ENCODE peak calls at places on chromosomes 6 and 20, in six cellular contexts. L, T, I, A, P and B are unnamed samples.

GRCh38 chr6:37643851-37644672 is 53.6 kb downstream of the MDGA1 start:
- DNase-seq in L (no peak), T (no peak), I (no peak), A (peak), P (no peak), B (peak)

GRCh38 chr6:4889701-4890100 is 113.5 kb downstream of the CDYL start:
- DNase-seq in L (no peak), T (no peak), I (no peak), A (no peak), P (no peak), B (no peak)

GRCh38 chr6:67664942-67665341 is 970.1 kb upstream of the ADGRB3 start:
- DNase-seq in L (no peak), T (no peak), I (no peak), A (no peak), P (no peak), B (no peak)

GRCh38 chr20:50450961-50451752 is 59.0 kb upstream of the PTPN1 start:
- DNase-seq in L (peak), T (no peak), I (no peak), A (peak), P (peak), B (no peak)

GRCh38 chr20:36465109-36466080 is 75.9 kb upstream of the MYL9 start:
- DNase-seq in L (peak), T (no peak), I (peak), A (peak), P (peak), B (peak)

GRCh38 chr20:1331801-1332453 is 3.0 kb upstream of the SDCBP2 start:
- DNase-seq in L (no peak), T (no peak), I (no peak), A (no peak), P (no peak), B (no peak)

GRCh38 chr6:30763618-30764489 is 19.5 kb upstream of the IER3 start:
- DNase-seq in L (no peak), T (no peak), I (no peak), A (peak), P (no peak), B (peak)

GRCh38 chr20:47879771-47880170 is 94.5 kb upstream of the SULF2 start:
- DNase-seq in L (no peak), T (no peak), I (no peak), A (no peak), P (no peak), B (no peak)

GRCh38 chr6:156219973-156220372 is 557.2 kb upstream of the ARID1B start:
- DNase-seq in L (no peak), T (no peak), I (no peak), A (no peak), P (no peak), B (no peak)

GRCh38 chr20:23445596-23446217 is 6.2 kb downstream of the CSTL1 start:
- DNase-seq in L (no peak), T (no peak), I (no peak), A (peak), P (no peak), B (peak)

GRCh38 chr20:58286729-58287128 is 22.8 kb upstream of the RAB22A start:
- DNase-seq in L (no peak), T (no peak), I (no peak), A (no peak), P (no peak), B (no peak)

GRCh38 chr6:32192608-32193039 is at the start of gene GPSM3:
- DNase-seq in L (peak), T (peak), I (no peak), A (peak), P (no peak), B (peak)

GRCh38 chr20:34549929-34550305 is 8.6 kb upstream of the MAP1LC3A start:
- DNase-seq in L (no peak), T (no peak), I (no peak), A (no peak), P (no peak), B (no peak)